ENCODE peak calls at places on chromosome 14, in nine cellular contexts. L is Panc1; X is A673; S is MM.1S; K is stomach; V is testis; E is Peyer's patch; Q is naive thymus-derived CD4-positive, alpha-beta T cell; R is RWPE2. F is an unnamed sample.
A peak's percentile ranks its signal among the peaks of the same experiment; 100 is the strongest.

GRCh38 chr14:61934385-61934784 is 172.2 kb downstream of the SNAPC1 start:
- DNase-seq in S (no peak), E (no peak), L (no peak), Q (no peak), V (no peak), K (no peak), R (no peak), X (no peak), F (no peak)

GRCh38 chr14:81511110-81511900 is 22.3 kb downstream of the SEL1L start:
- DNase-seq in K (no peak), V (no peak), S (no peak), R (no peak), L (no peak), Q (no peak), X (no peak), E (no peak), F (no peak)

GRCh38 chr14:20754308-20754707 is 8.6 kb downstream of the EDDM3A start:
- DNase-seq in E (no peak), X (no peak), S (no peak), R (no peak), K (peak; percentile 43), Q (no peak), V (no peak), L (no peak), F (no peak)

GRCh38 chr14:20818861-20819260 is 16.2 kb upstream of the RNASE1 start:
- DNase-seq in V (no peak), R (no peak), S (no peak), Q (no peak), X (no peak), L (no peak), K (no peak), E (no peak), F (no peak)

GRCh38 chr14:39265741-39266588 is 32.2 kb downstream of the MIA2 start:
- DNase-seq in V (no peak), S (peak; percentile 64), E (no peak), R (no peak), K (no peak), L (no peak), X (peak; percentile 14), Q (no peak), F (no peak)

GRCh38 chr14:74261288-74261687 is 22.0 kb downstream of the VSX2 start:
- DNase-seq in R (no peak), E (no peak), K (no peak), V (no peak), S (no peak), L (no peak), Q (no peak), X (no peak), F (no peak)

GRCh38 chr14:105488781-105489606 is 2.1 kb upstream of the TEDC1 start:
- DNase-seq in R (no peak), E (no peak), K (no peak), V (no peak), S (no peak), Q (no peak), X (no peak), L (no peak), F (no peak)

GRCh38 chr14:40292664-40293063 is 860.4 kb upstream of the FBXO33 start:
- DNase-seq in E (no peak), V (no peak), S (no peak), K (no peak), Q (no peak), L (no peak), R (no peak), X (no peak), F (no peak)

GRCh38 chr14:67428501-67429031 is 16.6 kb upstream of the PLEK2 start:
- DNase-seq in E (peak; percentile 74), Q (no peak), K (peak; percentile 54), R (no peak), X (no peak), S (no peak), L (no peak), V (no peak), F (no peak)

GRCh38 chr14:76715102-76715926 is 46.0 kb upstream of the VASH1 start:
- DNase-seq in Q (no peak), X (peak; percentile 62), K (no peak), R (no peak), V (peak; percentile 2), S (no peak), L (no peak), E (no peak), F (no peak)

GRCh38 chr14:63480599-63480998 is 62.6 kb downstream of the PPP2R5E start:
- DNase-seq in L (no peak), X (no peak), S (no peak), Q (no peak), V (no peak), K (no peak), E (no peak), R (no peak), F (no peak)

GRCh38 chr14:104295681-104296387 is 157.4 kb downstream of the KIF26A start:
- DNase-seq in L (no peak), K (no peak), Q (no peak), X (no peak), E (peak; percentile 42), S (no peak), V (no peak), R (peak; percentile 54), F (peak; percentile 26)
- H3K9me3 ChIP-seq in L (no peaks in the 10 kb centered on the region), K (no peaks in the 10 kb centered on the region), Q (no peaks in the 10 kb centered on the region), X (no peaks in the 10 kb centered on the region), E (no peaks in the 10 kb centered on the region), S (no peaks in the 10 kb centered on the region), V (no peaks in the 10 kb centered on the region), R (no peaks in the 10 kb centered on the region), F (no peaks in the 10 kb centered on the region)

DNA sequence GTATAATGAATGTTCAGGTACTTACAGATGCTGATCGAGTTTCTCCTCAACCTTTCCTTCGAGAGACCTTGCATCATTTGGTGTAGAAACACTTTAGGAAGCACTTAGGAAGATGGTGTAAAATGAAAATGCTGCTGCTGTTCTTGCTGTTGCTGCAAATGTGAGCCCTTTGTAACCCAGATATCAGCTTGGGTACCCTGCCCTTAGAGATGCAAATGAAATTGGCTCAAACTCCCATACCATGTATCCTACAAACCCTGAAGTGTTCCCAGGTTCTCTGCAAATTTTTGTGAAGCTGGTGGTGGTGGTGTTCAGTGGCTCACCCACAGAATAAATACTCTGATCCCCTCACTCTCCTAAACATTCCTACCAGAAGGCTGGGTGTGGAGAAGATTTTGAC is 130.8 kb downstream of the SLC25A47 start:
- DNase-seq in V (no peak), Q (no peak), K (no peak), X (no peak), L (no peak), S (no peak), R (no peak), E (no peak), F (no peak)
- H3K27ac ChIP-seq in V (no peak overlapping the region), Q (no peak overlapping the region), K (no peak overlapping the region), X (no peak overlapping the region), L (no peak overlapping the region), S (no peak overlapping the region), R (no peak overlapping the region), E (no peak overlapping the region), F (no peak overlapping the region)

GRCh38 chr14:97491697-97492096 is 694.5 kb downstream of the VRK1 start:
- DNase-seq in K (no peak), S (no peak), V (no peak), Q (no peak), R (no peak), E (no peak), L (no peak), X (no peak), F (no peak)

GRCh38 chr14:97486601-97487120 is 689.5 kb downstream of the VRK1 start:
- DNase-seq in E (no peak), Q (no peak), V (no peak), R (no peak), K (no peak), S (no peak), L (no peak), X (no peak), F (no peak)

GRCh38 chr14:97485172-97485571 is 688.0 kb downstream of the VRK1 start:
- DNase-seq in R (no peak), K (no peak), E (no peak), V (no peak), S (peak; percentile 40), X (no peak), L (no peak), Q (no peak), F (no peak)

GRCh38 chr14:97489750-97490149 is 692.6 kb downstream of the VRK1 start:
- DNase-seq in Q (no peak), V (no peak), L (no peak), R (no peak), S (no peak), E (no peak), X (no peak), K (no peak), F (no peak)

GRCh38 chr14:97490521-97491070 is 693.4 kb downstream of the VRK1 start:
- DNase-seq in V (no peak), L (no peak), E (no peak), S (no peak), R (no peak), K (no peak), Q (no peak), X (peak; percentile 60), F (no peak)
- H3K27me3 ChIP-seq in V (no peaks in the 10 kb centered on the region), L (no peaks in the 10 kb centered on the region), E (no peaks in the 10 kb centered on the region), S (no peaks in the 10 kb centered on the region), R (no peaks in the 10 kb centered on the region), K (no peaks in the 10 kb centered on the region), Q (no peaks in the 10 kb centered on the region), X (no peaks in the 10 kb centered on the region), F (no peaks in the 10 kb centered on the region)

GRCh38 chr14:98169170-98169587 is 1102.8 kb downstream of the BCL11B start:
- DNase-seq in V (no peak), K (no peak), X (no peak), S (no peak), L (no peak), R (no peak), E (no peak), Q (no peak), F (no peak)

GRCh38 chr14:98167702-98168101 is 1104.3 kb downstream of the BCL11B start:
- DNase-seq in X (no peak), R (no peak), E (no peak), K (no peak), Q (no peak), V (no peak), L (no peak), S (peak; percentile 84), F (no peak)

GRCh38 chr14:98170580-98170979 is 1101.4 kb downstream of the BCL11B start:
- DNase-seq in R (no peak), L (no peak), S (no peak), E (no peak), X (no peak), Q (no peak), V (no peak), K (no peak), F (no peak)

GRCh38 chr14:98167253-98167652 is 1104.7 kb downstream of the BCL11B start:
- DNase-seq in E (no peak), S (no peak), X (no peak), K (no peak), V (no peak), R (no peak), Q (no peak), L (no peak), F (no peak)

DNA sequence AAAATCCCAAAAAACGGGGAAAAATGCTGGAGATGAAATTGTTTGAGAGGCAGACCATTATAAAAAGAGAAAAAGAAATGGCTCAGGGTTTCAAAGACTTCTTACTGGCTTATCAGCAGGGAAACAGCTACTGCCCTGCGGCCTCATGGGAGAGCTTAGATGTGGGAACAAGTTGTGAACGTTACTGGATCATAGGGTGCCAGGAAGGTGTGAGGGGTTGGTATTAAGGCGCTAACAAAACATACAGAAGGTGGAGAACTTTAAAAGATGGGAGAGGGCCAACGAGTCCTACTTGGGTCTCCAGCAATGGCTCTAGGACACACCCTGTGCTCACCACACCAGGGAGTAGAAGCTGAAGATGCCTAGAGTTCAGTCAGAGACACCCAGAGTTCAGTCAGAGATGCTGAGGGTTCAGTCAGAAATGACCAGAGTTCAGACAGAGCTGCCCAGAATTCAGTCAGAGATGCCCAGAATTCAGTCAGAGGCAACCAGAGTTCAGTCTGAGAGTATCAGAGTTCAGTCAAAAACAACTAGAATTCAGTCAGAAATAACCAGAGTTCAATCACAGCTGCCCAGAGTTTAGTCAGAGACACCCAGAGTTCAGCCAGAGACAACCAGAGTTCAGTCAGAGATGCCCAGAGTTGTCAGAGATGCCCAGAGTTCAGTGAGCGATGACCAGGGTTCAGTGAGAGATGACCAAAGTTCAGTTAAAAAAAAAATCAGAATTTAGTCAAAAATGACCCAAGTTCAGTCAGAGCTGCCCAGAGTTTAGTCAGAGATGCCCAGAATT is 1103.6 kb downstream of the BCL11B start:
- DNase-seq in R (no peak), L (no peak), S (no peak), E (no peak), K (no peak), Q (no peak), V (no peak), X (no peak), F (no peak)
- H3K9me3 ChIP-seq in R (no peaks in the 10 kb centered on the region), L (no peaks in the 10 kb centered on the region), S (no peaks in the 10 kb centered on the region), E (no peaks in the 10 kb centered on the region), K (no peaks in the 10 kb centered on the region), Q (no peaks in the 10 kb centered on the region), V (no peaks in the 10 kb centered on the region), X (no peaks in the 10 kb centered on the region), F (no peaks in the 10 kb centered on the region)